ENCODE peak calls at places on chromosomes 16 and 17, in eight cellular contexts. F is SW 1271; B is hippocampal formation; G is HT-29; Q is effector memory CD8-positive, alpha-beta T cell; U is HT1080; C is GM13977; Z is dorsolateral prefrontal cortex. O is an unnamed sample.

GRCh38 chr16:88014954-88015805 is 63.9 kb downstream of the BANP start:
- DNase-seq in F (no peak), B (no peak), G (peak), Q (no peak), U (no peak), C (no peak), Z (peak), O (no peak)

GRCh38 chr17:73519011-73519410 is 125.2 kb downstream of the SDK2 start:
- DNase-seq in F (no peak), B (no peak), G (no peak), Q (no peak), U (no peak), C (no peak), Z (no peak), O (no peak)

GRCh38 chr17:33786478-33786877 is 468.6 kb upstream of the CCL2 start:
- DNase-seq in F (no peak), B (no peak), G (no peak), Q (no peak), U (no peak), C (no peak), Z (no peak), O (no peak)

GRCh38 chr17:41057547-41057946 is 2.4 kb downstream of the KRTAP2-3 start:
- DNase-seq in F (no peak), B (no peak), G (no peak), Q (no peak), U (no peak), C (no peak), Z (no peak), O (no peak)

GRCh38 chr17:65449495-65449894 is 112.0 kb downstream of the AXIN2 start:
- DNase-seq in F (no peak), B (no peak), G (no peak), Q (no peak), U (no peak), C (no peak), Z (no peak), O (no peak)

GRCh38 chr17:40558300-40558584 is 7.0 kb downstream of the CCR7 start:
- DNase-seq in F (no peak), B (no peak), G (no peak), Q (no peak), U (no peak), C (peak), Z (no peak), O (no peak)

GRCh38 chr17:77366206-77366557 is 225.4 kb downstream of the SEC14L1 start:
- DNase-seq in F (no peak), B (no peak), G (no peak), Q (no peak), U (no peak), C (no peak), Z (no peak), O (no peak)

GRCh38 chr17:62017912-62018311 is 47.2 kb downstream of the MED13 start:
- DNase-seq in F (no peak), B (no peak), G (no peak), Q (no peak), U (no peak), C (no peak), Z (no peak), O (no peak)

GRCh38 chr16:67192781-67193260 is 866 bp downstream of the E2F4 start:
- DNase-seq in F (no peak), B (no peak), G (no peak), Q (no peak), U (no peak), C (no peak), Z (no peak), O (no peak)

GRCh38 chr17:36592316-36592710 is 634 bp downstream of the DHRS11 start:
- DNase-seq in F (no peak), B (no peak), G (no peak), Q (no peak), U (no peak), C (no peak), Z (peak), O (no peak)

GRCh38 chr16:85620403-85620802 is 7.3 kb downstream of the GSE1 start:
- DNase-seq in F (no peak), B (no peak), G (no peak), Q (no peak), U (no peak), C (no peak), Z (no peak), O (no peak)

GRCh38 chr16:56874800-56875199 is 9.8 kb downstream of the SLC12A3 start:
- DNase-seq in F (no peak), B (no peak), G (no peak), Q (no peak), U (no peak), C (no peak), Z (no peak), O (no peak)

GRCh38 chr17:44307387-44308186 is 814 bp upstream of the RUNDC3A start:
- DNase-seq in F (no peak), B (peak), G (no peak), Q (peak), U (no peak), C (no peak), Z (peak), O (no peak)

GRCh38 chr16:89764711-89765201 is 43.4 kb downstream of the ZNF276 start:
- DNase-seq in F (no peak), B (no peak), G (no peak), Q (peak), U (no peak), C (peak), Z (no peak), O (no peak)

O was measured in Panc1.